ENCODE peak calls at places on chromosome 19, in ten cellular contexts. O is Peyer's patch, N is left lung, T is esophagus squamous epithelium, A is fibroblast of mammary gland, L is spleen, G is neural progenitor cell, Z is mucosa of descending colon, P is lower leg skin, H is fibroblast of the aortic adventitia. E is an unnamed sample.

GRCh38 chr19:45994456-45994988 is 745 bp upstream of the CCDC61 start:
- DNase-seq in O (no peak), P (no peak), H (no peak), T (no peak), Z (peak), G (no peak), L (no peak), A (peak), N (no peak), E (no peak)

GRCh38 chr19:19632661-19633060 is 4.6 kb upstream of the LPAR2 start:
- DNase-seq in L (no peak), A (no peak), G (no peak), Z (no peak), H (no peak), P (no peak), O (no peak), N (no peak), T (no peak), E (no peak)

GRCh38 chr19:46898731-46899130 is 37.9 kb downstream of the ARHGAP35 start:
- DNase-seq in A (peak), T (no peak), N (no peak), G (no peak), O (no peak), P (no peak), H (peak), L (no peak), Z (no peak), E (peak)

GRCh38 chr19:53182202-53182601 is 11.0 kb downstream of the ZNF665 start:
- DNase-seq in N (no peak), G (no peak), A (peak), L (no peak), O (no peak), H (no peak), P (no peak), T (no peak), Z (no peak), E (peak)

GRCh38 chr19:54691582-54692293 is 29.0 kb downstream of the LILRB4 start:
- DNase-seq in A (no peak), L (no peak), Z (no peak), P (no peak), G (no peak), H (no peak), O (no peak), N (no peak), T (no peak), E (no peak)

GRCh38 chr19:7772752-7773291 is 9.8 kb downstream of the CLEC4M start:
- DNase-seq in N (no peak), L (no peak), T (no peak), H (no peak), O (no peak), G (no peak), Z (no peak), A (peak), P (no peak), E (peak)

GRCh38 chr19:35733180-35734125 is 8.8 kb downstream of the IGFLR1 start:
- DNase-seq in H (no peak), O (no peak), T (no peak), Z (no peak), L (no peak), N (no peak), A (no peak), P (no peak), G (no peak), E (no peak)

GRCh38 chr19:19223060-19223459 is 11.3 kb downstream of the NCAN start:
- DNase-seq in H (no peak), L (no peak), O (no peak), T (no peak), Z (no peak), N (no peak), G (no peak), P (no peak), A (no peak), E (no peak)

DNA sequence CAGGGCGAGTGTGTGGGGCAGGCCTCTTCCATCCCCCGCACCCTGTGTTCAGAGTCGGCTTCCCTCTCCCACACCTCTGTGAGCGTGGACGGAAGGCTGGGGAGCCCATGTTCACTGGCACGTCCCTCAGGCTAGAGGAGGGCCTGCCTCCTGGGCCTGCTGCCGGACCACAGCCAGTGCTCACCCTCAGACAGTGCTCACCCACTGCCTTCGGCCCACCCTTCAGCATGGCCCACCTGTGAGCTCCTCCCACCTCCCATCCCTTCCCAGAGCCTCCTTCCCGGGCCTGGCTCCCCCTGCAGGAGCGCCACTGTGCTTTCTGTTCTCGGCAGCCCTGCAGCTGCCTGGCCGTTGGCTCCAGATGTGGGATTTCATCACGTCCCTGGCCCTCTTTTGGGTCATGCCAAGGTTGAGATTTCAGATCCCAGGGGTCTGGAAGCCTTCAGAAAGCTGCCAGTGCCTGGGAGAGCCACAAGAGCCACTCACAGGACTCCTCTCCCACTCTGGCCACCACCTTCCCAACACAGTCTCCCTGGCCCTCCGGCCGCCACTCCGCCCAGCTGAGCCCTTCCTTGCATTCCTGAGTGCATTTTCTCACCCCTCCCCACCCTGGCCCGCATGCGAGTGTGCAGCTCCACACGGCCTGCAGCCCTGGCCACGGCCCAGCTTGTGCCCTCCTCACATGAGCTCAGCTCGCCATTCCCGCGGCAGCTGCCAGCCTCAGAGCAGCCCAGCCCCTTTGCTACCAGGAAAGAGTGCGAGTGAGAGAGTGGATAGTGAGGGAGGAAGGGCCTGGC is 25.3 kb downstream of the CAPN12 start:
- DNase-seq in O (no peak), Z (no peak), A (no peak), T (no peak), N (no peak), P (no peak), G (peak), H (peak), L (no peak), E (peak)
- TF ChIP-seq CTCF in O (no peak), Z (no peak), A (peak), T (peak), N (no peak), P (no peak), G (peak), H (peak), L (peak), E (peak)

GRCh38 chr19:1241417-1242095 is at the start of gene ATP5F1D:
- DNase-seq in A (peak), Z (peak), H (peak), N (peak), P (peak), G (peak), O (peak), T (no peak), L (peak), E (peak)

GRCh38 chr19:1238373-1239303 is 833 bp upstream of the CBARP start:
- DNase-seq in O (no peak), Z (no peak), G (no peak), T (no peak), H (no peak), P (no peak), A (no peak), N (no peak), L (no peak), E (no peak)

GRCh38 chr19:1239420-1239795 is 1.6 kb upstream of the CBARP start:
- DNase-seq in Z (no peak), A (no peak), G (peak), T (no peak), N (peak), O (no peak), H (no peak), P (no peak), L (no peak), E (no peak)

GRCh38 chr19:1239796-1240737 is 1.5 kb upstream of the ATP5F1D start:
- DNase-seq in H (peak), Z (peak), N (peak), P (peak), O (peak), T (no peak), G (peak), A (peak), L (peak), E (peak)

GRCh38 chr19:1240925-1241324 is 626 bp upstream of the ATP5F1D start:
- DNase-seq in T (no peak), G (no peak), P (no peak), H (no peak), A (no peak), N (no peak), L (no peak), O (no peak), Z (no peak), E (no peak)
- H3K4me3 ChIP-seq in T (peak), G (no peak), P (no peak), H (peak), A (no peak), N (no peak), L (peak), O (peak), Z (no peak), E (no peak)

DNA sequence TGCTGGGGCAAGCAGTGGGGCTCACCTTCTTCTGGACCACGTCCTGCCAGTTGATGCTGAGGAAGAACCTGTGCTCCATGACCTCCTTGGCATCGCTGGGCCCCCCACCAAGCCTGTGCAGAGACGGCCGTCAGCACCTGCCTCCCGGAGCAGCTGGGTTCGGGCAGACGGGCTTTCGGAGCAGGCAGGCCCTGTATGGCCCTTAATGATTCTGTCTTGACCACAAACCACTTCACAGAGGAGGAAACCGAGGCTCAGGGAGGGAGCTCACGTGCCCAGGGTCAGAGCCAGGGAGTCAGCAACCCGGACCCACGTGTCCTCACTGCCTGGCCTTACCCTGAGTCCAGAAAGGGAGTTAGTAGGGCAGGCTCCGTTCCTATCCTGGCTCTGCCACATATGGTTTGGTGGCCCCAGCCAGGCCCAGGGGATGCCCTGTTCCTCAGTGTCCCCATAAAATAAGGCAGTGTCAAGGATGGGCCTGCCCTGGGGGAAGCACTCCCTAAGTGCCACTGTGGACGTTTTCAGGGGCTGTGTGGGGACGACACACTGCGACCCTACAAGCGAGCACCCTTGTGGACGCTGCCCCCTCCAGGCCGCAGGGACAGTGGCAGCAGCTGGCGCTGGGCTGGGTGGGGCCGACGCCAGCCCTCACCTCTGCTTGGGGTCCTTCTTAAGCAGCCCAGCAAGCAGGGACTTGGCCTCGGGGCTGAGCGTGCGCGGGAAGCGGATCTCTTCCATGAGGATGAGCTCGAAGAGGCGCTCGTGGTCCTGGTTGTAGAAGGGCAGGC is 8.9 kb upstream of the CCNP start:
- DNase-seq in A (no peak), G (peak), N (no peak), L (no peak), T (no peak), Z (no peak), H (no peak), O (no peak), P (no peak), E (no peak)
- TF ChIP-seq CTCF in A (no peak), G (peak), N (no peak), L (no peak), T (no peak), Z (no peak), H (no peak), O (no peak), P (no peak), E (peak)

GRCh38 chr19:3986260-3987041 is 1.2 kb upstream of the EEF2 start:
- DNase-seq in Z (peak), N (no peak), A (peak), L (no peak), T (no peak), O (peak), P (no peak), H (peak), G (peak), E (peak)

GRCh38 chr19:3990815-3991117 is 5.5 kb upstream of the EEF2 start:
- DNase-seq in A (no peak), P (no peak), N (no peak), T (no peak), G (no peak), O (no peak), H (no peak), Z (no peak), L (no peak), E (no peak)

GRCh38 chr19:3985643-3986259 is 488 bp upstream of the EEF2 start:
- DNase-seq in N (no peak), P (peak), T (no peak), L (no peak), G (no peak), O (no peak), Z (no peak), A (no peak), H (no peak), E (no peak)

GRCh38 chr19:3984908-3985642 is at the start of gene EEF2:
- DNase-seq in T (peak), L (peak), H (peak), N (peak), Z (peak), G (peak), P (peak), O (peak), A (peak), E (peak)

DNA sequence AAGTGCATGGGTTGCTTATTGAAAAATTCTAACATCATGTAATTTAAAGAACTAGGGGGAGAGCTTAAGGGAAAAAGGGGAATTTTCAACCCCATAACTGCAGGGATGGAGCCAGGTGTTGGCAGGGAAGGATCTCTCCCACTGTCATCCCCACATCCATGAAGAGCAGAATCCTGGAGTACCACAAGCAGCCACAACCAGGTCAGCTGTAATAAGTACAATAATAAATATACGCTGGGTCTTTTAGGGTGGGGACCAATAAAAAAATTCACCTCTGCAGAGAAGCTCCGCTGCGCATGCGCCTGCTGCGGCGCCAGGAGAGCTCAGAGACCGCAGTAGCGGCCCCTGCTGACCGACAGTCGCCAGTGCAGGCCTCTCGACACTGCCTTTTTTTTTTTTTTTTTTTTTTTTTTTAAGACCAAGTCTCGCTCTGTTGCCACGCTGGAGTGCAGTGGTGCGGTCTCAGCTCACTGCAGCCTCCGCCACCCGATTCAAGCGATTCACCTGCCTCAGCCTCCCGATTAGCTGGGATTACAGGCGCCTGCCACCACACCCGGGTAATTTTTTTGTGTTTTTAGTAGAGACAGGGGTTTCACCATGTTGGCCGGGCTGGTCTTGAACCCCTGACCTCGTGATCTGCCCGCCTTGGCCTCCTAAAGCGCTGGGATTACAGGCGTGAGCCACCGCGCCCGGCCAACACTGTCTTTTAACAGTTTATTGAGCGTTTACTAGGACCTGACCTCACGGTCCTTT is 2.5 kb upstream of the EEF2 start:
- DNase-seq in P (peak), H (peak), A (peak), L (peak), O (peak), N (peak), T (no peak), G (peak), Z (peak), E (peak)
- H3K4me3 ChIP-seq in P (no peak), H (peak), A (peak), L (peak), O (peak), N (no peak), T (peak), G (peak), Z (no peak), E (peak)

DNA sequence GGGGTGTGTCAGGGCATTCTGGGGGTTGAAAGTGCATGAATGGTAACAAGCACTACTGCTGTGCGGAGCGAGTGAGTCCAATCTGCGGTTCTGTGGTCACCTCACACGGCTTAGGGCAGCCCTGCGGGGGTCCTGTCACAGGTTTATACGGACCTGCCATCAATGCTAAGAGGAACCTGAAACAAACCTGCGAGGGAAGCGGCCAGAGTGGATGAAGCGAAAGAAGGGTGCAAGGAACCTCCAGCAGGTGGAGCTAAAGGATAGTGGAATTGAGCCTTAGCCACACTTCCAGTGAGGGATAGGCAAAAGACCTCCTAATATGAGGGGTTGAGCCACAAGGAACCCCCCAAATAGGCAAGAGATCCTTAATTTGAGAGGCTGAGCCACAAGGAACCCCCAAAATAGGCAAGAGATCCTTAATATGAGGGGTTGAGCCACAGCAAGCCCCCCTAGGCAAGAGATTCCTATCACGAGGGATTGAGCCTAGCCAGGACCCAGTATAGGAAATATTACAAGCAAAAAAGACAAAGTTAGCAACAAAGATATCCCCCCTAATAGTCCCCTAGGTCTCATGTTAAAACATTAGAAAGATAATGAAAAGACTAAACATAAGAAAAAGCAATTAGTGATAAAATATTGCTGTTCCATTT is 6.3 kb upstream of the ZNF69 start:
- DNase-seq in N (no peak), T (no peak), O (peak), G (peak), A (peak), L (peak), Z (peak), H (peak), P (peak), E (peak)
- TF ChIP-seq CTCF in N (peak), T (peak), O (peak), G (peak), A (peak), L (peak), Z (peak), H (peak), P (no peak), E (peak)

GRCh38 chr19:12779162-12779993 is 4.0 kb upstream of the HOOK2 start:
- DNase-seq in N (peak), P (no peak), Z (peak), A (peak), H (peak), O (no peak), T (no peak), L (peak), G (peak), E (peak)
- H3K4me3 ChIP-seq in N (no peak), P (no peak), Z (no peak), A (peak), H (peak), O (no peak), T (peak), L (peak), G (peak), E (peak)

GRCh38 chr19:28577666-28578065 is 635.3 kb downstream of the UQCRFS1 start:
- DNase-seq in O (no peak), L (peak), N (no peak), G (no peak), A (no peak), P (no peak), T (no peak), Z (no peak), H (no peak), E (no peak)
- TF ChIP-seq CTCF in O (no peak), L (no peak), N (no peak), G (no peak), A (no peak), P (no peak), T (no peak), Z (no peak), H (no peak), E (no peak)

GRCh38 chr19:16370671-16371391 is 46.2 kb downstream of the KLF2 start:
- DNase-seq in O (no peak), L (peak), G (no peak), Z (no peak), N (no peak), H (no peak), T (no peak), A (no peak), P (no peak), E (no peak)
- H3K4me3 ChIP-seq in O (no peak), L (peak), G (no peak), Z (no peak), N (no peak), H (no peak), T (no peak), A (no peak), P (no peak), E (no peak)

E was measured in choroid plexus epithelial cell.